ENCODE peak calls at places on chromosomes 7 and 10, in four cellular contexts. One of them, this sample, is unnamed.
A peak's percentile ranks its signal among the peaks of the same experiment; 100 is the strongest.

GRCh38 chr10:987906-988666 is at the start of gene GTPBP4:
- DNase-seq in HCEC 1CT: peak; percentile 97
- DNase-seq in A172: peak; percentile 96
- DNase-seq in neural crest cell: peak; percentile 88
- DNase-seq in this sample: peak; percentile 97

GRCh38 chr10:133134411-133135115 is 25.5 kb upstream of the KNDC1 start:
- DNase-seq in A172: no peak
- DNase-seq in neural crest cell: no peak
- DNase-seq in HCEC 1CT: no peak
- DNase-seq in this sample: no peak

GRCh38 chr10:99548041-99548530 is 15.3 kb downstream of the NKX2-3 start:
- DNase-seq in HCEC 1CT: peak; percentile 64
- DNase-seq in neural crest cell: no peak
- DNase-seq in A172: peak; percentile 71
- DNase-seq in this sample: no peak

GRCh38 chr7:129778770-129779601 is 167.5 kb downstream of the NRF1 start:
- DNase-seq in neural crest cell: no peak
- DNase-seq in HCEC 1CT: no peak
- DNase-seq in A172: peak; percentile 5
- DNase-seq in this sample: peak; percentile 43

GRCh38 chr7:158431941-158432347 is 155.7 kb downstream of the PTPRN2 start:
- DNase-seq in HCEC 1CT: peak; percentile 2
- DNase-seq in A172: peak; percentile 98
- DNase-seq in neural crest cell: no peak
- DNase-seq in this sample: no peak

GRCh38 chr10:58152698-58153263 is 114.9 kb downstream of the IPMK start:
- DNase-seq in neural crest cell: peak; percentile 47
- DNase-seq in A172: peak; percentile 52
- DNase-seq in HCEC 1CT: peak; percentile 52
- DNase-seq in this sample: peak; percentile 54

GRCh38 chr7:101243786-101244384 is 996 bp downstream of the FIS1 start:
- DNase-seq in HCEC 1CT: no peak
- DNase-seq in neural crest cell: no peak
- DNase-seq in A172: no peak
- DNase-seq in this sample: no peak

GRCh38 chr10:69816963-69817605 is 15.4 kb downstream of the COL13A1 start:
- DNase-seq in HCEC 1CT: no peak
- DNase-seq in neural crest cell: no peak
- DNase-seq in A172: no peak
- DNase-seq in this sample: no peak

GRCh38 chr7:99628471-99629465 is 12.0 kb downstream of the ZSCAN25 start:
- DNase-seq in HCEC 1CT: no peak
- DNase-seq in neural crest cell: no peak
- DNase-seq in A172: no peak
- DNase-seq in this sample: no peak

GRCh38 chr7:155277385-155277994 is 20.2 kb upstream of the INSIG1 start:
- DNase-seq in neural crest cell: no peak
- DNase-seq in A172: no peak
- DNase-seq in HCEC 1CT: peak; percentile 50
- DNase-seq in this sample: peak; percentile 51

GRCh38 chr10:7532723-7533498 is 122.1 kb upstream of the SFMBT2 start:
- DNase-seq in A172: no peak
- DNase-seq in HCEC 1CT: no peak
- DNase-seq in neural crest cell: peak; percentile 31
- DNase-seq in this sample: no peak